ENCODE peak calls at places on chromosomes 13 and 19, in nine cellular contexts. T is mammary epithelial cell; K is mesenchymal stem cell; Q is effector memory CD4-positive, alpha-beta T cell; U is neuronal stem cell; D is right cardiac atrium; C is A549; S is GM23248; P is CD8-positive, alpha-beta T cell. O is an unnamed sample.

GRCh38 chr13:104869501-104869900 is 1666.0 kb downstream of the EFNB2 start:
- DNase-seq in T (peak), K (peak), Q (no peak), U (no peak), D (no peak), C (no peak), S (no peak), P (no peak), O (no peak)

GRCh38 chr19:46413262-46414031 is at the start of gene CCDC8:
- DNase-seq in T (peak), K (peak), Q (no peak), U (peak), D (peak), C (no peak), S (peak), P (no peak), O (no peak)

GRCh38 chr13:21544515-21544914 is 59.5 kb downstream of the MICU2 start:
- DNase-seq in T (no peak), K (no peak), Q (no peak), U (no peak), D (no peak), C (no peak), S (no peak), P (no peak), O (no peak)

GRCh38 chr13:46595136-46595917 is 42.4 kb downstream of the LRCH1 start:
- DNase-seq in T (peak), K (no peak), Q (no peak), U (no peak), D (no peak), C (no peak), S (peak), P (no peak), O (no peak)

GRCh38 chr13:99053636-99054233 is 75.9 kb upstream of the DOCK9 start:
- DNase-seq in T (no peak), K (no peak), Q (no peak), U (no peak), D (no peak), C (no peak), S (no peak), P (no peak), O (peak)

GRCh38 chr13:29801737-29802305 is 48.6 kb downstream of the UBL3 start:
- DNase-seq in T (no peak), K (no peak), Q (no peak), U (no peak), D (peak), C (no peak), S (peak), P (no peak), O (no peak)

GRCh38 chr19:44869728-44870470 is 21.2 kb upstream of the TOMM40 start:
- DNase-seq in T (no peak), K (peak), Q (no peak), U (no peak), D (peak), C (no peak), S (peak), P (no peak), O (no peak)

GRCh38 chr13:49220035-49220855 is at the start of gene MLNR:
- DNase-seq in T (peak), K (peak), Q (no peak), U (peak), D (peak), C (peak), S (peak), P (peak), O (peak)

GRCh38 chr13:67139551-67139950 is 90.6 kb downstream of the PCDH9 start:
- DNase-seq in T (no peak), K (no peak), Q (no peak), U (no peak), D (no peak), C (no peak), S (no peak), P (no peak), O (no peak)

GRCh38 chr13:38636756-38637155 is 50.1 kb upstream of the FREM2 start:
- DNase-seq in T (no peak), K (no peak), Q (no peak), U (no peak), D (no peak), C (no peak), S (no peak), P (no peak), O (no peak)

GRCh38 chr13:49288458-49288857 is 40.7 kb downstream of the CDADC1 start:
- DNase-seq in T (no peak), K (no peak), Q (no peak), U (no peak), D (no peak), C (no peak), S (no peak), P (no peak), O (no peak)

GRCh38 chr13:31172535-31172934 is 10.8 kb upstream of the HSPH1 start:
- DNase-seq in T (peak), K (peak), Q (no peak), U (no peak), D (no peak), C (peak), S (peak), P (no peak), O (no peak)

GRCh38 chr19:1336079-1336684 is 47.5 kb upstream of the NDUFS7 start:
- DNase-seq in T (no peak), K (no peak), Q (no peak), U (no peak), D (no peak), C (no peak), S (no peak), P (no peak), O (no peak)

GRCh38 chr13:41017153-41017552 is 2.0 kb downstream of the ELF1 start:
- DNase-seq in T (peak), K (peak), Q (peak), U (no peak), D (no peak), C (peak), S (no peak), P (no peak), O (no peak)

GRCh38 chr19:50662442-50663279 is 13.4 kb downstream of the C19orf81 start:
- DNase-seq in T (no peak), K (no peak), Q (no peak), U (no peak), D (no peak), C (no peak), S (no peak), P (no peak), O (no peak)

GRCh38 chr19:48230555-48231129 is 25.1 kb downstream of the CARD8 start:
- DNase-seq in T (no peak), K (no peak), Q (no peak), U (no peak), D (no peak), C (no peak), S (no peak), P (no peak), O (no peak)

GRCh38 chr19:917323-918151 is at the start of gene KISS1R:
- DNase-seq in T (no peak), K (peak), Q (no peak), U (peak), D (no peak), C (peak), S (peak), P (no peak), O (peak)

GRCh38 chr13:23472189-23472588 is 38.7 kb upstream of the SACS start:
- DNase-seq in T (no peak), K (no peak), Q (no peak), U (no peak), D (no peak), C (no peak), S (no peak), P (no peak), O (no peak)

GRCh38 chr19:21202865-21203494 is 61.1 kb downstream of the ZNF431 start:
- DNase-seq in T (peak), K (peak), Q (no peak), U (peak), D (no peak), C (peak), S (peak), P (peak), O (peak)

GRCh38 chr19:5703819-5704818 is 14.0 kb downstream of the RPL36 start:
- DNase-seq in T (no peak), K (no peak), Q (no peak), U (no peak), D (no peak), C (no peak), S (no peak), P (no peak), O (no peak)

GRCh38 chr13:100323937-100324336 is 235.0 kb downstream of the PCCA start:
- DNase-seq in T (no peak), K (no peak), Q (no peak), U (no peak), D (no peak), C (no peak), S (no peak), P (no peak), O (no peak)

GRCh38 chr13:48954086-48954485 is 21.6 kb upstream of the FNDC3A start:
- DNase-seq in T (peak), K (peak), Q (no peak), U (no peak), D (no peak), C (no peak), S (peak), P (no peak), O (no peak)

GRCh38 chr13:77554079-77554478 is 18.6 kb downstream of the SCEL start:
- DNase-seq in T (no peak), K (no peak), Q (no peak), U (no peak), D (no peak), C (no peak), S (no peak), P (no peak), O (no peak)

GRCh38 chr19:38861368-38861767 is 11.6 kb upstream of the HNRNPL start:
- DNase-seq in T (no peak), K (no peak), Q (no peak), U (no peak), D (no peak), C (no peak), S (no peak), P (no peak), O (no peak)

GRCh38 chr13:73715910-73716257 is 418.3 kb downstream of the KLF12 start:
- DNase-seq in T (peak), K (no peak), Q (no peak), U (no peak), D (no peak), C (no peak), S (no peak), P (no peak), O (no peak)

GRCh38 chr13:75818181-75819110 is 182.3 kb downstream of the LMO7 start:
- DNase-seq in T (no peak), K (no peak), Q (no peak), U (no peak), D (no peak), C (no peak), S (no peak), P (no peak), O (no peak)

GRCh38 chr13:67061750-67062149 is 168.4 kb downstream of the PCDH9 start:
- DNase-seq in T (no peak), K (no peak), Q (no peak), U (no peak), D (no peak), C (no peak), S (no peak), P (no peak), O (no peak)

GRCh38 chr13:106683918-106684317 is 116.0 kb upstream of the ARGLU1 start:
- DNase-seq in T (no peak), K (no peak), Q (no peak), U (no peak), D (no peak), C (no peak), S (no peak), P (no peak), O (no peak)

GRCh38 chr13:72150502-72150901 is 283.5 kb upstream of the DACH1 start:
- DNase-seq in T (no peak), K (no peak), Q (no peak), U (no peak), D (no peak), C (no peak), S (no peak), P (no peak), O (no peak)

GRCh38 chr19:13583114-13583513 is 76.8 kb upstream of the CACNA1A start:
- DNase-seq in T (no peak), K (no peak), Q (no peak), U (no peak), D (no peak), C (no peak), S (no peak), P (no peak), O (no peak)
- H3K27ac ChIP-seq in T (no peak), K (no peak), Q (no peak), U (no peak), D (no peak), C (no peak), S (no peak), P (no peak), O (no peak)

DNA sequence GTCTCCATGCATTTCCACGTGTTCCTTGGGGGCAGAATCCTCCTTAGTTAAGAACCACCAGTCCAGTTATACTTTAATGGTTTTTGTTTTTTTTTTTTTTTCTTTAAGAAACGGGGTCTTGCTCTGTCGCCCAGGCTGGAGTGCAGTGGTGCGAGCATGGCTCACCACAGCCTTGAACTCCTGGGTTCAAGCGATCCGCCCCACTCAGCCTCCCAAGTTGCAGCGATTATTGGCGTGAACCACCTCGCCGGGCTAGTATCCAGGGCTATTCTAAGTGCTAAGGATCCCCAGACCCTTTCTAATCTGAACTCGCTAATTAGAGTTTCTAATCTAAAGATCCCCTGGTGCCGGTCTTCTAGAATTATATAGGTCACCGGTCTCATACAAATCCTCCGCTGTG is 9.6 kb downstream of the ABHD8 start:
- DNase-seq in T (no peak), K (no peak), Q (no peak), U (no peak), D (no peak), C (no peak), S (no peak), P (no peak), O (no peak)
- H3K4me3 ChIP-seq in T (peak), K (no peak), Q (no peak), U (no peak), D (no peak), C (peak), S (no peak), P (no peak), O (no peak)

DNA sequence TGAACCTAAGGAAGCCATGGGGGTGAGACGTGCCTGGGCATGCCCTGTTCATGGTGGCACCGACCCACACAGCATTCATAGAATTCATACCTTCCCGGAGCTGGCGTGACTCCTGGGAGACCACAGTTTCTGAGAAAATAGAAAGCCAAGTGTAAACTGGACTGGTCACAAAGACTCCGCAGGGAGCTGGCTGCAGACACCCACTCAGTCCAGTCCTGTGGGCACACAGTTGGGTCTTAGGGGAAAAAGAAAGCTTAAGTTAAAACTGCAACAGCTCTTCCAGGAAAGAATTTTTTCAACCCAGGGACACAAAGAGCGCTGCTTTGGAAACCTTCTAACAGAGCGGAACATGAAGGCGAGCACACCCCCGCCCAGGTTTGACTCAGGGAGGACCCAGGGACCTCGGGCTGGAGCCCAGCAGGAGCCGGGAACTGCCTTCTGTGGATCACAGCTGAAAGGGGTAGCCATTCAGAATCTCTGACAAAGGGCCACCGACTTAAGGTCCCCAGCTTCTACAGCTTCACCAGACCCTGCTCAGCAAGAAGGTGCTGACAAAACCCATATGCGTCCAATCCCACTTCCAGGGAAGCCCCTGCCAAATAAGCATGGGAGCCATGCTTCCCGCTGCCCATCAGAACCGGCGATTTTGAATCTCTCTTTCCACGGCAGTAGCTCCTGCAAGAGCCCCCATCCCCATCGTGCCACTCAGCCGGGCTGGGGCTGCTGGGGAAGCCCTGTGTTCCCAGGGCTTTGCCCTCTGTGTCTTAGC is 183.7 kb downstream of the COL4A1 start:
- DNase-seq in T (peak), K (no peak), Q (no peak), U (no peak), D (no peak), C (no peak), S (no peak), P (no peak), O (no peak)
- H3K27ac ChIP-seq in T (peak), K (peak), Q (no peak), U (no peak), D (peak), C (peak), S (no peak), P (no peak), O (no peak)

GRCh38 chr13:52737900-52738299 is 1.7 kb downstream of the CNMD start:
- DNase-seq in T (no peak), K (no peak), Q (no peak), U (no peak), D (no peak), C (no peak), S (no peak), P (no peak), O (no peak)

GRCh38 chr13:52737451-52737850 is 2.2 kb downstream of the CNMD start:
- DNase-seq in T (no peak), K (no peak), Q (no peak), U (no peak), D (no peak), C (no peak), S (no peak), P (no peak), O (no peak)

GRCh38 chr13:52739468-52740071 is at the start of gene CNMD:
- DNase-seq in T (no peak), K (no peak), Q (no peak), U (no peak), D (no peak), C (no peak), S (no peak), P (no peak), O (no peak)

GRCh38 chr13:52736891-52737290 is 2.7 kb downstream of the CNMD start:
- DNase-seq in T (no peak), K (no peak), Q (no peak), U (no peak), D (no peak), C (no peak), S (no peak), P (no peak), O (peak)

GRCh38 chr13:52738719-52739467 is 727 bp downstream of the CNMD start:
- DNase-seq in T (no peak), K (peak), Q (no peak), U (peak), D (peak), C (no peak), S (peak), P (peak), O (no peak)
- H3K4me3 ChIP-seq in T (peak), K (peak), Q (no peak), U (peak), D (peak), C (no peak), S (no peak), P (peak), O (no peak)

GRCh38 chr19:54952591-54953344 is 5.4 kb upstream of the NLRP7 start:
- DNase-seq in T (no peak), K (no peak), Q (no peak), U (peak), D (no peak), C (peak), S (peak), P (no peak), O (no peak)
- H3K27ac ChIP-seq in T (no peak), K (no peak), Q (no peak), U (no peak), D (no peak), C (no peak), S (no peak), P (no peak), O (no peak)

DNA sequence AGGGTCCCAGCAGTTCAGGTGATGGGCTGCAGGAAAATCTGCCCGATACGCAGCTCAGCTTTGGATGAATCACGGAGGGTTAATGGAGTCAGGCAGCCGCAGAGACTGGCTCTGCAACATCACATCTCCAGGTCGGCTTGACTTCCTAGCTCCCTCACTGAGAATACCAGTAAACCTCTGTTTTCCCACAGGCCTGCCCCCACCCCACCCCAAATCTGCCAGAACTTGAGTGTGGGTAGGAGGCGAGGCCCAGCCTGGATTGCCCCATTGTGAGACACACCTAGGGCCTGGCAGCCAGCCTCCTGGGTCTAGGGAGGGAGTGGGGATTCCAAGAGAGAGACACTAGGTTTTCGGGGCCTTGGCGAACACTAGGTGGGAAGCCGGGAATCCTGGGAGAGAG is 3.7 kb upstream of the KRTDAP start:
- DNase-seq in T (no peak), K (no peak), Q (no peak), U (no peak), D (no peak), C (no peak), S (no peak), P (no peak), O (no peak)
- H3K4me3 ChIP-seq in T (no peak), K (no peak), Q (no peak), U (no peak), D (no peak), C (no peak), S (no peak), P (no peak), O (no peak)